ENCODE peak calls at places on chromosomes 4 and X, in seven cellular contexts. One of them, this sample, is unnamed.

GRCh38 chr4:137032242-137032641 is 500.1 kb downstream of the PCDH18 start:
- DNase-seq in NT2/D1: no peak
- DNase-seq in HepG2: no peak
- DNase-seq in GM12878: no peak
- DNase-seq in H1: no peak
- DNase-seq in HCT116: no peak
- DNase-seq in SK-N-SH: no peak
- DNase-seq in this sample: no peak

GRCh38 chr4:1763070-1763549 is 30.0 kb upstream of the FGFR3 start:
- DNase-seq in HCT116: no peak
- DNase-seq in SK-N-SH: no peak
- DNase-seq in GM12878: no peak
- DNase-seq in H1: no peak
- DNase-seq in NT2/D1: no peak
- DNase-seq in HepG2: no peak
- DNase-seq in this sample: no peak

GRCh38 chr4:5376015-5376414 is 324.7 kb downstream of the STK32B start:
- DNase-seq in HCT116: no peak
- DNase-seq in SK-N-SH: no peak
- DNase-seq in HepG2: no peak
- DNase-seq in NT2/D1: no peak
- DNase-seq in H1: no peak
- DNase-seq in GM12878: no peak
- DNase-seq in this sample: no peak

GRCh38 chr4:76569225-76569624 is 134.2 kb downstream of the SHROOM3 start:
- DNase-seq in SK-N-SH: no peak
- DNase-seq in H1: no peak
- DNase-seq in HepG2: no peak
- DNase-seq in HCT116: no peak
- DNase-seq in NT2/D1: no peak
- DNase-seq in GM12878: no peak
- DNase-seq in this sample: no peak

GRCh38 chr4:179307297-179308136 is 1865.3 kb upstream of the AGA start:
- DNase-seq in SK-N-SH: peak
- DNase-seq in GM12878: peak
- DNase-seq in HCT116: peak
- DNase-seq in HepG2: peak
- DNase-seq in H1: peak
- DNase-seq in NT2/D1: peak
- DNase-seq in this sample: peak

GRCh38 chr4:140740422-140740821 is 15.8 kb downstream of the TBC1D9 start:
- DNase-seq in HepG2: peak
- DNase-seq in H1: no peak
- DNase-seq in GM12878: no peak
- DNase-seq in HCT116: no peak
- DNase-seq in SK-N-SH: no peak
- DNase-seq in NT2/D1: no peak
- DNase-seq in this sample: no peak

GRCh38 chr4:137463377-137464003 is 68.8 kb downstream of the PCDH18 start:
- DNase-seq in GM12878: no peak
- DNase-seq in HepG2: no peak
- DNase-seq in NT2/D1: no peak
- DNase-seq in H1: no peak
- DNase-seq in HCT116: no peak
- DNase-seq in SK-N-SH: no peak
- DNase-seq in this sample: no peak

GRCh38 chr4:95869961-95870500 is 30.1 kb downstream of the PDHA2 start:
- DNase-seq in HCT116: no peak
- DNase-seq in H1: no peak
- DNase-seq in GM12878: no peak
- DNase-seq in SK-N-SH: no peak
- DNase-seq in NT2/D1: peak
- DNase-seq in HepG2: no peak
- DNase-seq in this sample: no peak

GRCh38 chrX:18676470-18676869 is 4.6 kb upstream of the RS1 start:
- DNase-seq in GM12878: no peak
- DNase-seq in NT2/D1: no peak
- DNase-seq in SK-N-SH: peak
- DNase-seq in HCT116: no peak
- DNase-seq in H1: peak
- DNase-seq in HepG2: peak
- DNase-seq in this sample: peak

GRCh38 chr4:74054483-74055032 is 16.1 kb upstream of the CXCL3 start:
- DNase-seq in H1: no peak
- DNase-seq in NT2/D1: no peak
- DNase-seq in SK-N-SH: no peak
- DNase-seq in GM12878: no peak
- DNase-seq in HCT116: no peak
- DNase-seq in HepG2: no peak
- DNase-seq in this sample: no peak
- TF ChIP-seq YY1 in H1: no peak
- TF ChIP-seq YY1 in NT2/D1: no peak
- TF ChIP-seq YY1 in SK-N-SH: no peak
- TF ChIP-seq YY1 in GM12878: no peak
- TF ChIP-seq YY1 in HCT116: no peak
- TF ChIP-seq YY1 in HepG2: no peak
- TF ChIP-seq YY1 in this sample: no peak

DNA sequence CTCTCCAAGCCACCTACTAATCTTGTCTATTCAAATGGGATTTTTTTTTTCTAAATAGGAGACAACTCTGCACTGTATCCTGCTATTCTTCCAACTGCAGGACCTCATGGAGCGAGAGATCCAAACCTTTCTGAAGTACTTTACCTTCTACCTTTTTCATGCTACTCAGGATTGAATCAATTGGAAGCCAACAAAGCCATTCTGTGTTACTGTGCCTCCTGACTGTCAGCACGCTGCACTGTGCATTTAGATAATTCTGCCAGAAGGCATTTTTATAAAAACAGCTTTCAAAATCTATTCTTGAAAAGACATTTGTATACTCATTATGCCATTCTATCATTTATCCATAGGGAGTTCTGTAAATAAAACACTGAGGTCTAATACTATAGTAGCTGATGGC is 142.8 kb downstream of the SLIT2 start:
- DNase-seq in HCT116: no peak
- DNase-seq in NT2/D1: no peak
- DNase-seq in H1: no peak
- DNase-seq in GM12878: no peak
- DNase-seq in SK-N-SH: no peak
- DNase-seq in HepG2: no peak
- DNase-seq in this sample: no peak
- TF ChIP-seq YY1 in HCT116: no peak
- TF ChIP-seq YY1 in NT2/D1: no peak
- TF ChIP-seq YY1 in H1: no peak
- TF ChIP-seq YY1 in GM12878: no peak
- TF ChIP-seq YY1 in SK-N-SH: no peak
- TF ChIP-seq YY1 in HepG2: no peak
- TF ChIP-seq YY1 in this sample: no peak

GRCh38 chr4:87152310-87153061 is 67.9 kb downstream of the KLHL8 start:
- DNase-seq in GM12878: no peak
- DNase-seq in HCT116: no peak
- DNase-seq in H1: no peak
- DNase-seq in SK-N-SH: no peak
- DNase-seq in NT2/D1: no peak
- DNase-seq in HepG2: no peak
- DNase-seq in this sample: no peak

GRCh38 chr4:87151730-87152129 is 68.7 kb downstream of the KLHL8 start:
- DNase-seq in NT2/D1: no peak
- DNase-seq in HCT116: no peak
- DNase-seq in GM12878: no peak
- DNase-seq in H1: no peak
- DNase-seq in SK-N-SH: no peak
- DNase-seq in HepG2: no peak
- DNase-seq in this sample: no peak

GRCh38 chr4:87153078-87153477 is 67.3 kb downstream of the KLHL8 start:
- DNase-seq in GM12878: no peak
- DNase-seq in HepG2: no peak
- DNase-seq in SK-N-SH: no peak
- DNase-seq in H1: no peak
- DNase-seq in HCT116: no peak
- DNase-seq in NT2/D1: no peak
- DNase-seq in this sample: no peak

GRCh38 chr4:87150498-87151261 is 69.7 kb downstream of the KLHL8 start:
- DNase-seq in H1: peak
- DNase-seq in SK-N-SH: peak
- DNase-seq in HCT116: peak
- DNase-seq in GM12878: peak
- DNase-seq in HepG2: peak
- DNase-seq in NT2/D1: peak
- DNase-seq in this sample: peak
- TF ChIP-seq YY1 in H1: no peak
- TF ChIP-seq YY1 in SK-N-SH: no peak
- TF ChIP-seq YY1 in HCT116: no peak
- TF ChIP-seq YY1 in GM12878: no peak
- TF ChIP-seq YY1 in HepG2: no peak
- TF ChIP-seq YY1 in NT2/D1: no peak
- TF ChIP-seq YY1 in this sample: no peak

GRCh38 chr4:73068496-73069337 is 799 bp downstream of the COX18 start:
- DNase-seq in GM12878: peak
- DNase-seq in NT2/D1: peak
- DNase-seq in SK-N-SH: peak
- DNase-seq in HepG2: peak
- DNase-seq in H1: no peak
- DNase-seq in HCT116: no peak
- DNase-seq in this sample: peak

GRCh38 chr4:73067971-73068394 is 1.5 kb downstream of the COX18 start:
- DNase-seq in HepG2: no peak
- DNase-seq in NT2/D1: no peak
- DNase-seq in GM12878: no peak
- DNase-seq in SK-N-SH: no peak
- DNase-seq in HCT116: no peak
- DNase-seq in H1: no peak
- DNase-seq in this sample: no peak

GRCh38 chr4:73064536-73064935 is 5.0 kb downstream of the COX18 start:
- DNase-seq in SK-N-SH: no peak
- DNase-seq in GM12878: no peak
- DNase-seq in HepG2: no peak
- DNase-seq in HCT116: no peak
- DNase-seq in NT2/D1: no peak
- DNase-seq in H1: no peak
- DNase-seq in this sample: no peak

GRCh38 chr4:73069338-73070071 is at the start of gene COX18:
- DNase-seq in GM12878: peak
- DNase-seq in H1: peak
- DNase-seq in SK-N-SH: peak
- DNase-seq in HepG2: peak
- DNase-seq in HCT116: peak
- DNase-seq in NT2/D1: peak
- DNase-seq in this sample: peak

DNA sequence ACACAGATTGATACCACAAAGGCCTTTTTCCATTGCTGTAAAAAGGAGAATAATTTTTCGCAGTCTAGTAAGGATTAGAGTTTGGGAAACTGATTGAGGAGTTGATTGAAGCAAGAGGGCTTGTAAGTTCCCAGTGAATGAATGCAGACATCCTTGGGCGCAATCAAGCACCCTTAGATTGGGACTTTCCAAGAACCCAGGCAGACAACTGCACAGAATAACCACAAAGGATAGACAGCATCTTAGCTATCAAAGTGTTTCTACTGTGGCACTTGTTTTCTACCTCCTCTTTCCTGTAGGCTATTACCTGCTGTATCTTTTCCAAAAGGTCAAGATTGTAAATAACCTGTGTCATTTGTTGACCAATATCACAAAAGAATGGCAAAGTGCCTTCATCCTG is 2.6 kb downstream of the COX18 start:
- DNase-seq in HepG2: no peak
- DNase-seq in HCT116: no peak
- DNase-seq in NT2/D1: no peak
- DNase-seq in SK-N-SH: no peak
- DNase-seq in H1: no peak
- DNase-seq in GM12878: no peak
- DNase-seq in this sample: no peak
- TF ChIP-seq YY1 in HepG2: no peak
- TF ChIP-seq YY1 in HCT116: no peak
- TF ChIP-seq YY1 in NT2/D1: no peak
- TF ChIP-seq YY1 in SK-N-SH: no peak
- TF ChIP-seq YY1 in H1: no peak
- TF ChIP-seq YY1 in GM12878: no peak
- TF ChIP-seq YY1 in this sample: no peak

GRCh38 chrX:151904989-151905388 is 7.7 kb upstream of the MAGEA4 start:
- DNase-seq in H1: no peak
- DNase-seq in GM12878: no peak
- DNase-seq in HCT116: no peak
- DNase-seq in SK-N-SH: no peak
- DNase-seq in HepG2: no peak
- DNase-seq in NT2/D1: no peak
- DNase-seq in this sample: no peak
- TF ChIP-seq YY1 in H1: no peak
- TF ChIP-seq YY1 in GM12878: no peak
- TF ChIP-seq YY1 in HCT116: no peak
- TF ChIP-seq YY1 in SK-N-SH: no peak
- TF ChIP-seq YY1 in HepG2: no peak
- TF ChIP-seq YY1 in NT2/D1: no peak
- TF ChIP-seq YY1 in this sample: no peak

DNA sequence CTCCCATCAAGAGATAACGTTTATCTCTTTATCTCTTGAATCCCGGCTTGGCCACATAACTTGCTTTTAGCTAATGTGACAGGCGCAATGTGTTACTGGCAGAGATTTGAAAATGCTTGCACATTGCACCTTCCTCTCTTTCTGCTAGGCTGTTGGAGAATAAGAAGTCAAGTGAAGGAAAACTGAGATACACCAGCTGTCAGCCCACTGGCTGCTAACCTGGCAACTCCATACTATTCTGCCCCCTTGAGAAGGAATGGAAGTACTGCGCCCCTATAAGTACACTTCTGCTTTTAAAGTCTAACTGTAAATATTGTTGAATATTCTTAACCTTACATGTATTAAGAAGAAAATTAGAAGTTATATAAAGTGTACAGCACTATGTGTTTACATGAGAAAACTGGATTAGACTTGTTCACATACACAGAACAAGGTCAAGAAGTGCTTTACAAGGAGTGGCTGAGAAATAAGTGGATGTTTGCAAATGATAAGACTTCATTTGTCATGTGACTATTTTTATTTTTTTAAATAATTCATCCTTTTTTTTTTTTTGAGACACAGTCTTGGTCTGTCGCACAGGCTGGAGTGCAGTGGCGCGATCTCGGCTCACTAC is 424.5 kb upstream of the CTSO start:
- DNase-seq in HCT116: peak
- DNase-seq in NT2/D1: peak
- DNase-seq in HepG2: peak
- DNase-seq in SK-N-SH: peak
- DNase-seq in GM12878: no peak
- DNase-seq in H1: peak
- DNase-seq in this sample: no peak
- TF ChIP-seq YY1 in HCT116: no peak
- TF ChIP-seq YY1 in NT2/D1: no peak
- TF ChIP-seq YY1 in HepG2: no peak
- TF ChIP-seq YY1 in SK-N-SH: no peak
- TF ChIP-seq YY1 in GM12878: no peak
- TF ChIP-seq YY1 in H1: no peak
- TF ChIP-seq YY1 in this sample: no peak

GRCh38 chrX:108090474-108091265 is 672 bp downstream of the PSMD10 start:
- DNase-seq in HCT116: no peak
- DNase-seq in H1: no peak
- DNase-seq in HepG2: peak
- DNase-seq in GM12878: no peak
- DNase-seq in SK-N-SH: no peak
- DNase-seq in NT2/D1: no peak
- DNase-seq in this sample: no peak
- TF ChIP-seq YY1 in HCT116: no peak
- TF ChIP-seq YY1 in H1: no peak
- TF ChIP-seq YY1 in HepG2: no peak
- TF ChIP-seq YY1 in GM12878: no peak
- TF ChIP-seq YY1 in SK-N-SH: no peak
- TF ChIP-seq YY1 in NT2/D1: no peak
- TF ChIP-seq YY1 in this sample: no peak